ENCODE peak calls at places on chromosomes 12 and 14, in seven cellular contexts. One of them, this sample, is unnamed.

GRCh38 chr14:24631749-24632335 is 2.1 kb downstream of the GZMB start:
- DNase-seq in mucosa of descending colon: no peak
- DNase-seq in naive B cell: no peak
- DNase-seq in stimulated activated CD4-positive, alpha-beta T cell treated with anti-CD3 and anti-CD28 coated beads, Interleukin-4, amount 100 ng/mL, for 1 hour: no peak
- DNase-seq in Daoy: no peak
- DNase-seq in HFFc6: no peak
- DNase-seq in COR-L47: no peak
- DNase-seq in this sample: no peak

GRCh38 chr12:116532986-116533342 is 26.2 kb upstream of the MAP1LC3B2 start:
- DNase-seq in mucosa of descending colon: no peak
- DNase-seq in naive B cell: no peak
- DNase-seq in stimulated activated CD4-positive, alpha-beta T cell treated with anti-CD3 and anti-CD28 coated beads, Interleukin-4, amount 100 ng/mL, for 1 hour: no peak
- DNase-seq in Daoy: no peak
- DNase-seq in HFFc6: no peak
- DNase-seq in COR-L47: no peak
- DNase-seq in this sample: peak

GRCh38 chr12:87930033-87930432 is 99.2 kb downstream of the C12orf50 start:
- DNase-seq in mucosa of descending colon: no peak
- DNase-seq in naive B cell: no peak
- DNase-seq in stimulated activated CD4-positive, alpha-beta T cell treated with anti-CD3 and anti-CD28 coated beads, Interleukin-4, amount 100 ng/mL, for 1 hour: no peak
- DNase-seq in Daoy: no peak
- DNase-seq in HFFc6: no peak
- DNase-seq in COR-L47: no peak
- DNase-seq in this sample: no peak

GRCh38 chr12:9906888-9907287 is 25.3 kb downstream of the CLEC2A start:
- DNase-seq in mucosa of descending colon: no peak
- DNase-seq in naive B cell: peak
- DNase-seq in stimulated activated CD4-positive, alpha-beta T cell treated with anti-CD3 and anti-CD28 coated beads, Interleukin-4, amount 100 ng/mL, for 1 hour: peak
- DNase-seq in Daoy: no peak
- DNase-seq in HFFc6: no peak
- DNase-seq in COR-L47: no peak
- DNase-seq in this sample: peak

GRCh38 chr12:66636771-66637170 is 42.1 kb downstream of the GRIP1 start:
- DNase-seq in mucosa of descending colon: no peak
- DNase-seq in naive B cell: no peak
- DNase-seq in stimulated activated CD4-positive, alpha-beta T cell treated with anti-CD3 and anti-CD28 coated beads, Interleukin-4, amount 100 ng/mL, for 1 hour: no peak
- DNase-seq in Daoy: no peak
- DNase-seq in HFFc6: no peak
- DNase-seq in COR-L47: no peak
- DNase-seq in this sample: no peak

GRCh38 chr12:22893878-22894277 is 268.9 kb downstream of the ETNK1 start:
- DNase-seq in mucosa of descending colon: no peak
- DNase-seq in naive B cell: no peak
- DNase-seq in stimulated activated CD4-positive, alpha-beta T cell treated with anti-CD3 and anti-CD28 coated beads, Interleukin-4, amount 100 ng/mL, for 1 hour: no peak
- DNase-seq in Daoy: no peak
- DNase-seq in HFFc6: no peak
- DNase-seq in COR-L47: no peak
- DNase-seq in this sample: no peak

GRCh38 chr12:93419388-93420034 is 22.2 kb downstream of the UBE2N start:
- DNase-seq in mucosa of descending colon: no peak
- DNase-seq in naive B cell: peak
- DNase-seq in stimulated activated CD4-positive, alpha-beta T cell treated with anti-CD3 and anti-CD28 coated beads, Interleukin-4, amount 100 ng/mL, for 1 hour: no peak
- DNase-seq in Daoy: no peak
- DNase-seq in HFFc6: peak
- DNase-seq in COR-L47: peak
- DNase-seq in this sample: peak

GRCh38 chr12:26919216-26919555 is 18.6 kb downstream of the INTS13 start:
- DNase-seq in mucosa of descending colon: no peak
- DNase-seq in naive B cell: no peak
- DNase-seq in stimulated activated CD4-positive, alpha-beta T cell treated with anti-CD3 and anti-CD28 coated beads, Interleukin-4, amount 100 ng/mL, for 1 hour: no peak
- DNase-seq in Daoy: no peak
- DNase-seq in HFFc6: no peak
- DNase-seq in COR-L47: no peak
- DNase-seq in this sample: no peak

GRCh38 chr12:43758728-43759563 is at the start of the genes IRAK4 and PUS7L:
- DNase-seq in mucosa of descending colon: peak
- DNase-seq in naive B cell: peak
- DNase-seq in stimulated activated CD4-positive, alpha-beta T cell treated with anti-CD3 and anti-CD28 coated beads, Interleukin-4, amount 100 ng/mL, for 1 hour: peak
- DNase-seq in Daoy: peak
- DNase-seq in HFFc6: peak
- DNase-seq in COR-L47: peak
- DNase-seq in this sample: peak

GRCh38 chr12:71846322-71846940 is 6.9 kb downstream of the TBC1D15 start:
- DNase-seq in mucosa of descending colon: no peak
- DNase-seq in naive B cell: no peak
- DNase-seq in stimulated activated CD4-positive, alpha-beta T cell treated with anti-CD3 and anti-CD28 coated beads, Interleukin-4, amount 100 ng/mL, for 1 hour: no peak
- DNase-seq in Daoy: peak
- DNase-seq in HFFc6: peak
- DNase-seq in COR-L47: peak
- DNase-seq in this sample: peak